ENCODE peak calls at places on chromosomes 13 and 19, in ten cellular contexts. Q is stimulated activated CD4-positive, alpha-beta T cell treated with anti-CD3 and anti-CD28 coated beads, Interleukin-4, amount 100 ng/mL, for 48 hours; Z is HS-5; S is natural killer cell; F is HTR-8/SVneo; W is activated T-helper 1 cell treated with anti-CD3 and anti-CD28 coated beads, Interleukin-2, amount 50 U/mL, for 16 hours; K is gastrocnemius medialis; N is NCI-H774; V is T follicular helper cell; C is activated T-cell treated with anti-CD3 and anti-CD28 coated beads for 1 hour. R is an unnamed sample.

GRCh38 chr13:98474292-98474691 is 102.6 kb downstream of the STK24 start:
- DNase-seq in F (no peak), C (no peak), K (no peak), V (no peak), N (no peak), Q (no peak), S (no peak), Z (no peak), W (no peak), R (no peak)

GRCh38 chr19:48415395-48415794 is 21.9 kb downstream of the GRIN2D start:
- DNase-seq in K (peak), C (peak), Z (no peak), V (peak), W (no peak), S (peak), F (no peak), Q (peak), N (peak), R (no peak)

GRCh38 chr19:12796146-12797071 is 5.1 kb downstream of the JUNB start:
- DNase-seq in S (peak), W (peak), Q (no peak), K (no peak), V (peak), C (peak), Z (no peak), N (peak), F (no peak), R (peak)

GRCh38 chr19:2213799-2214198 is 22.3 kb downstream of the PLEKHJ1 start:
- DNase-seq in F (no peak), S (no peak), Z (no peak), V (no peak), K (no peak), W (no peak), C (no peak), Q (no peak), N (no peak), R (no peak)

GRCh38 chr13:47803131-47803530 is 197.9 kb downstream of the SUCLA2 start:
- DNase-seq in V (no peak), K (no peak), N (no peak), F (no peak), Q (no peak), C (no peak), S (no peak), W (no peak), Z (no peak), R (no peak)

GRCh38 chr13:30618186-30618937 is 642 bp downstream of the USPL1 start:
- DNase-seq in K (no peak), W (no peak), C (no peak), Q (no peak), S (peak), V (peak), Z (no peak), F (no peak), N (no peak), R (no peak)

GRCh38 chr13:80399340-80400163 is 58.6 kb upstream of the SPRY2 start:
- DNase-seq in Z (no peak), Q (no peak), S (no peak), V (no peak), N (no peak), C (no peak), K (no peak), W (no peak), F (no peak), R (no peak)

GRCh38 chr13:82933986-82934385 is 948.3 kb downstream of the SLITRK1 start:
- DNase-seq in C (no peak), Z (no peak), S (no peak), F (no peak), W (no peak), N (no peak), K (no peak), V (no peak), Q (no peak), R (no peak)

GRCh38 chr13:90105881-90106496 is 1241.5 kb upstream of the MIR17HG start:
- DNase-seq in V (no peak), W (no peak), K (no peak), N (no peak), Q (no peak), C (no peak), Z (no peak), F (peak), S (no peak), R (no peak)